ENCODE peak calls at places on chromosomes 7 and 10, in nine cellular contexts. B, A, D, Z, S, C, V, Y and G are unnamed samples.

GRCh38 chr10:117264776-117265175 is 23.9 kb downstream of the SLC18A2 start:
- DNase-seq in V (no peak), D (no peak), S (no peak), C (no peak), Y (no peak), A (no peak), B (no peak), Z (no peak), G (no peak)

GRCh38 chr10:95430231-95430951 is 130.8 kb downstream of the SORBS1 start:
- DNase-seq in V (peak; percentile 27), D (no peak), Z (peak; percentile 34), S (no peak), Y (no peak), C (no peak), B (peak; percentile 75), A (peak; percentile 55), G (peak; percentile 79)

GRCh38 chr10:78782441-78782840 is 286.3 kb upstream of the ZMIZ1 start:
- DNase-seq in C (no peak), S (no peak), Z (no peak), B (no peak), D (no peak), A (no peak), Y (no peak), V (no peak), G (no peak)

GRCh38 chr10:52890281-52890680 is 117.7 kb upstream of the MBL2 start:
- DNase-seq in A (no peak), C (no peak), D (no peak), Y (no peak), Z (no peak), B (no peak), V (no peak), S (no peak), G (no peak)

GRCh38 chr7:131604841-131605279 is 48.4 kb upstream of the PODXL start:
- DNase-seq in C (peak; percentile 77), S (no peak), Z (no peak), A (no peak), Y (no peak), B (peak; percentile 45), D (peak; percentile 18), V (no peak), G (no peak)

GRCh38 chr10:114691442-114691941 is 33.4 kb upstream of the ABLIM1 start:
- DNase-seq in C (no peak), B (peak; percentile 63), A (no peak), S (no peak), Z (no peak), Y (no peak), V (no peak), D (no peak), G (no peak)

GRCh38 chr7:52260046-52260665 is 775.3 kb upstream of the POM121L12 start:
- DNase-seq in S (no peak), D (no peak), C (no peak), Z (no peak), Y (no peak), B (no peak), A (no peak), V (no peak), G (peak; percentile 35)

GRCh38 chr10:50316695-50317648 is 65.7 kb upstream of the ASAH2 start:
- DNase-seq in B (no peak), Y (no peak), D (no peak), V (no peak), C (no peak), S (no peak), Z (no peak), A (no peak), G (peak; percentile 62)

GRCh38 chr10:16728266-16728665 is 89.0 kb downstream of the RSU1 start:
- DNase-seq in S (no peak), B (no peak), C (no peak), Y (no peak), A (no peak), Z (no peak), V (no peak), D (peak; percentile 4), G (no peak)

GRCh38 chr10:117946525-117947070 is 100.1 kb downstream of the RAB11FIP2 start:
- DNase-seq in S (no peak), D (peak; percentile 12), Y (no peak), C (no peak), V (no peak), Z (no peak), B (peak; percentile 7), A (no peak), G (peak; percentile 23)

GRCh38 chr7:2566890-2567662 is 8.3 kb downstream of the IQCE start:
- DNase-seq in C (peak; percentile 36), D (no peak), B (peak; percentile 68), V (no peak), Y (no peak), S (no peak), A (peak; percentile 56), Z (peak; percentile 38), G (no peak)

GRCh38 chr10:48506147-48506917 is 98.5 kb downstream of the ARHGAP22 start:
- DNase-seq in C (no peak), S (no peak), B (peak; percentile 74), V (no peak), Y (no peak), D (no peak), A (peak; percentile 50), Z (no peak), G (peak; percentile 87)

GRCh38 chr7:66974986-66975590 is 20.3 kb downstream of the SBDS start:
- DNase-seq in A (no peak), Z (no peak), Y (no peak), S (no peak), C (no peak), V (no peak), B (no peak), D (no peak), G (peak; percentile 68)

GRCh38 chr10:16673443-16673842 is 143.8 kb downstream of the RSU1 start:
- DNase-seq in B (no peak), D (no peak), S (no peak), Y (no peak), A (no peak), V (no peak), Z (no peak), C (no peak), G (no peak)

GRCh38 chr10:100325164-100325563 is 4.9 kb downstream of the PKD2L1 start:
- DNase-seq in A (no peak), Z (no peak), S (no peak), B (no peak), C (no peak), V (no peak), D (no peak), Y (no peak), G (no peak)